ENCODE peak calls at places on chromosome 7, in six cellular contexts. N, R, I, Q, S and T are unnamed samples.

GRCh38 chr7:80699030-80699638 is 60.7 kb downstream of the CD36 start:
- DNase-seq in N (no peak), R (peak; percentile 77), I (peak; percentile 58), Q (no peak), S (peak; percentile 72), T (no peak)

GRCh38 chr7:29017666-29018065 is 59.5 kb upstream of the TRIL start:
- DNase-seq in N (no peak), R (no peak), I (no peak), Q (no peak), S (peak; percentile 12), T (no peak)

GRCh38 chr7:80950550-80950967 is 31.7 kb upstream of the SEMA3C start:
- DNase-seq in N (no peak), R (no peak), I (no peak), Q (no peak), S (no peak), T (no peak)

GRCh38 chr7:85750454-85750949 is 563.6 kb upstream of the SEMA3D start:
- DNase-seq in N (no peak), R (peak; percentile 87), I (peak; percentile 32), Q (peak; percentile 33), S (peak; percentile 56), T (peak; percentile 22)

GRCh38 chr7:136874393-136875032 is 6.1 kb downstream of the CHRM2 start:
- DNase-seq in N (no peak), R (peak; percentile 75), I (peak; percentile 2), Q (no peak), S (peak; percentile 42), T (no peak)

GRCh38 chr7:50206521-50207250 is 97.8 kb upstream of the IKZF1 start:
- DNase-seq in N (no peak), R (no peak), I (peak; percentile 38), Q (no peak), S (peak; percentile 8), T (peak; percentile 60)

GRCh38 chr7:44964384-44964830 is 14.4 kb downstream of the MYO1G start:
- DNase-seq in N (peak; percentile 55), R (peak; percentile 58), I (no peak), Q (no peak), S (peak; percentile 44), T (no peak)

GRCh38 chr7:85595639-85596268 is 408.9 kb upstream of the SEMA3D start:
- DNase-seq in N (no peak), R (no peak), I (no peak), Q (no peak), S (peak; percentile 54), T (no peak)

GRCh38 chr7:108660465-108660864 is 90.8 kb downstream of the DNAJB9 start:
- DNase-seq in N (no peak), R (peak; percentile 61), I (peak; percentile 21), Q (no peak), S (peak; percentile 4), T (no peak)

GRCh38 chr7:155865830-155866545 is 53.7 kb upstream of the SHH start:
- DNase-seq in N (peak; percentile 42), R (no peak), I (no peak), Q (no peak), S (no peak), T (no peak)

GRCh38 chr7:7151865-7152264 is 30.5 kb upstream of the C1GALT1 start:
- DNase-seq in N (no peak), R (no peak), I (no peak), Q (no peak), S (no peak), T (peak; percentile 11)

GRCh38 chr7:31122649-31123058 is 70.5 kb downstream of the ADCYAP1R1 start:
- DNase-seq in N (peak; percentile 74), R (peak; percentile 90), I (peak; percentile 79), Q (peak; percentile 61), S (peak; percentile 91), T (peak; percentile 55)

GRCh38 chr7:30796105-30796869 is 25.1 kb downstream of the MINDY4 start:
- DNase-seq in N (no peak), R (no peak), I (no peak), Q (no peak), S (peak; percentile 61), T (peak; percentile 22)

GRCh38 chr7:30433506-30433905 is 45.1 kb downstream of the NOD1 start:
- DNase-seq in N (no peak), R (no peak), I (no peak), Q (no peak), S (no peak), T (no peak)

GRCh38 chr7:148793590-148793989 is 90.5 kb downstream of the EZH2 start:
- DNase-seq in N (no peak), R (no peak), I (no peak), Q (no peak), S (peak; percentile 6), T (no peak)

GRCh38 chr7:35878356-35878755 is 77.5 kb downstream of the SEPTIN7 start:
- DNase-seq in N (no peak), R (no peak), I (no peak), Q (no peak), S (peak; percentile 21), T (no peak)

GRCh38 chr7:154960063-154960790 is 42.7 kb downstream of the PAXIP1 start:
- DNase-seq in N (no peak), R (no peak), I (no peak), Q (no peak), S (no peak), T (no peak)

GRCh38 chr7:120591-120991 is 71.8 kb upstream of the FAM20C start:
- DNase-seq in N (no peak), R (peak; percentile 39), I (no peak), Q (no peak), S (no peak), T (no peak)

GRCh38 chr7:27066148-27066547 is 29.7 kb downstream of the HOXA1 start:
- DNase-seq in N (no peak), R (no peak), I (no peak), Q (no peak), S (peak; percentile 84), T (no peak)

GRCh38 chr7:95840953-95841950 is 68.9 kb downstream of the DYNC1I1 start:
- DNase-seq in N (no peak), R (peak; percentile 79), I (peak; percentile 8), Q (no peak), S (peak; percentile 10), T (no peak)

GRCh38 chr7:122343986-122344620 is 39.6 kb upstream of the FEZF1 start:
- DNase-seq in N (no peak), R (peak; percentile 14), I (no peak), Q (no peak), S (no peak), T (no peak)

GRCh38 chr7:96285579-96285978 is 36.3 kb downstream of the SLC25A13 start:
- DNase-seq in N (no peak), R (no peak), I (no peak), Q (no peak), S (no peak), T (peak; percentile 44)

GRCh38 chr7:151046603-151047573 is 1.4 kb upstream of the ASIC3 start:
- DNase-seq in N (no peak), R (no peak), I (no peak), Q (peak; percentile 93), S (peak; percentile 67), T (no peak)

DNA sequence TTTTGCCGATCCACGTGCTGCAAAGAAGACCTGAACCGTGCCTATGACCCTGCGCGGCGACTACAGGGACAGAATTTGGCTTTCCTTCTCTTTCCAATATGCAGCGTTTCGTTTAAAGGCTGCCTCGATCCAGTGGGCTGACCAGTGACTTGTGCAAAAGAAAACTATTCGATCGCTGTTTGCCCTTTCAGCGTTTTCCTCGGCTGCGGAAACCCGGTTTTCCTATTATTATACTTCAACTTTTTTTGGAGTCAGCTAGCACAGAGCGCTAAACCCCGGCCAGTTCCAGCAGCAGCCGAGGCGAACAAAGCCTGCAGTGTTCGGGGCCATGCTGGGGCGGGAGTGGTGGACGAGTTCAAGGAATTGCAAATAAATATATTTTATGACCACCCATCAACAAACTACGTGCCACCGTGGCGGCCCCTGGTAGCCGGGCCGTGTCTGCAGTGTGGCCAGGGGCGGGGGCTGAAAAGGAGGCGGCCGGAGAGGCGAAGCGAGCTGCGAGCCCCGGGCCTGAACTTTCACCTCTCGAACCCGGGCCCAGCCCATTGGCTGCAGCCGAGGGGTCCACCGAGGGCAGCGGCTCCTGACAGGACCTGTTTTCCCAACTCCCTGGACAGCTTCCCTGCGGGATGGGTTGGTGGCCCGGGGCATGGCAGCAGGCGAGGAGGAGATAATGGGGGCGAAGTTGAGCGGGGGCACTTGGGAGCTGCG is 164.3 kb upstream of the PPP1R3A start:
- DNase-seq in N (peak; percentile 75), R (peak; percentile 69), I (no peak), Q (no peak), S (peak; percentile 54), T (no peak)
- TF ChIP-seq EZH2 in N (peak; percentile 76), R (peak; percentile 69), I (no peak), Q (no peak), S (no peak), T (no peak)

DNA sequence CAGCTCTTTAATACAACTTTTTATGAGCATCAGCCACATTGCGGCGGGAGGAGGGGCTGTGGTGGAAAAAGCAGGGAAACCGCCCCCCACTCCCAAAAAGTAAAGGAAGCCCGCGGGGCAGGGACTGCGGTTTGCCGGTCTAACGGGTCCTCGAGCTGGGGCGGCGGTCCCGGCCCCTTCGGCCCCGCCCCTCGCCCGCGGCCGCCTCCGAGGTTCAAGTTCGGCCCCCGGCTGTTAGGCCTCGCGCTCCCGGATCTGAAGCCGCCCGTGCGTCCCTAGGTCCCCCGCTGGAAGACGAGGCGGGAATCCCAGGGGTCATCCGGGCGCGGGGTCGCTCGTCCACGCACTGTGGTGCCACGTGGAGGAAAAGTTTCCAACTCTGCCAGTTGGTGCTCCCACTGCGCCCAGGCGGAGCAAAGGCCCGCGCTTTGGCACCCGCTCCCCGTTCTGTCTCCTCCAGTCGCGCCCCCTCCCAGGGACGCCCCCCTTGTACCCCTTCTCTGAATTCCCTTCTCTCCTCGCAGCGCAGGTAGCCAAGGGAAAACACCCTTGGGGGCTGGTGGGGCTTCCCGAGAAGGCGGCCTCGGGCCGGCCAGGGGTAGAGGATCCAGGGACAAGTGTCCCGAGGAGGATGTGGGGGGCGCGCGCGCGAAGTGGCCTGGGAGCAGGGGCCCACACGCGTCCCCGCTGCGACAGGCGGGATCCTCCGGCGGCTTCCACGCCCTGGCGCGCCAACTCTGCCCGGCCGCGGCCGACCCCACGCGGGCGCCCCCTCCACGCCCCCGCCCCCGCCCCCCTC is 798 bp upstream of the AUTS2 start:
- DNase-seq in N (peak; percentile 78), R (peak; percentile 79), I (no peak), Q (no peak), S (peak; percentile 42), T (peak; percentile 78)
- H3K27ac ChIP-seq in N (no peak overlapping the region), R (no peak overlapping the region), I (no peak overlapping the region), Q (no peak overlapping the region), S (no peak overlapping the region), T (peak overlapping the region; percentile 92)

GRCh38 chr7:84092207-84092606 is 102.4 kb downstream of the SEMA3A start:
- DNase-seq in N (no peak), R (no peak), I (no peak), Q (no peak), S (no peak), T (peak; percentile 76)
- H2AFZ ChIP-seq in N (no peak overlapping the region), R (no peak overlapping the region), I (no peak overlapping the region), Q (no peak overlapping the region), S (no peak overlapping the region), T (peak overlapping the region; percentile 72)

GRCh38 chr7:1234049-1234691 is 1.5 kb downstream of the UNCX start:
- DNase-seq in N (no peak), R (peak; percentile 25), I (no peak), Q (no peak), S (no peak), T (no peak)

GRCh38 chr7:1236831-1237701 is 4.4 kb downstream of the UNCX start:
- DNase-seq in N (no peak), R (peak; percentile 46), I (no peak), Q (no peak), S (no peak), T (no peak)

GRCh38 chr7:1236132-1236655 is 3.5 kb downstream of the UNCX start:
- DNase-seq in N (no peak), R (peak; percentile 60), I (no peak), Q (no peak), S (no peak), T (no peak)

GRCh38 chr7:1234794-1235500 is 2.3 kb downstream of the UNCX start:
- DNase-seq in N (peak; percentile 75), R (peak; percentile 72), I (no peak), Q (no peak), S (no peak), T (no peak)

GRCh38 chr7:1235501-1236131 is 2.9 kb downstream of the UNCX start:
- DNase-seq in N (peak; percentile 74), R (peak; percentile 63), I (no peak), Q (no peak), S (peak; percentile 23), T (no peak)
- TF ChIP-seq EZH2 in N (peak; percentile 99), R (peak; percentile 98), I (no peak), Q (no peak), S (peak; percentile 98), T (no peak)